ENCODE peak calls at places on chromosome 17, in four cellular contexts. One of them, this sample, is unnamed.
A peak's percentile ranks its signal among the peaks of the same experiment; 100 is the strongest.

GRCh38 chr17:70110443-70110880 is 35.4 kb downstream of the KCNJ16 start:
- DNase-seq in trophoblast cell: no peak
- DNase-seq in H9: no peak
- DNase-seq in mesenchymal stem cell: no peak
- DNase-seq in this sample: no peak

GRCh38 chr17:2064980-2065785 is 10.3 kb downstream of the HIC1 start:
- DNase-seq in trophoblast cell: peak; percentile 43
- DNase-seq in mesenchymal stem cell: peak; percentile 68
- DNase-seq in H9: peak; percentile 94
- DNase-seq in this sample: no peak

GRCh38 chr17:75561927-75562603 is 25.5 kb upstream of the MYO15B start:
- DNase-seq in trophoblast cell: no peak
- DNase-seq in H9: no peak
- DNase-seq in mesenchymal stem cell: no peak
- DNase-seq in this sample: no peak

GRCh38 chr17:74805543-74805991 is 29.4 kb upstream of the NAT9 start:
- DNase-seq in mesenchymal stem cell: no peak
- DNase-seq in H9: no peak
- DNase-seq in trophoblast cell: no peak
- DNase-seq in this sample: no peak

GRCh38 chr17:63035695-63036094 is 69.7 kb downstream of the TANC2 start:
- DNase-seq in mesenchymal stem cell: no peak
- DNase-seq in H9: no peak
- DNase-seq in trophoblast cell: no peak
- DNase-seq in this sample: no peak

GRCh38 chr17:81553018-81553615 is 964 bp upstream of the FAAP100 start:
- DNase-seq in H9: peak; percentile 98
- DNase-seq in mesenchymal stem cell: peak; percentile 90
- DNase-seq in trophoblast cell: peak; percentile 78
- DNase-seq in this sample: peak; percentile 72

GRCh38 chr17:72244494-72244893 is 123.7 kb downstream of the SOX9 start:
- DNase-seq in mesenchymal stem cell: no peak
- DNase-seq in H9: no peak
- DNase-seq in trophoblast cell: no peak
- DNase-seq in this sample: no peak

GRCh38 chr17:57705921-57706695 is 39.0 kb downstream of the CCDC182 start:
- DNase-seq in H9: no peak
- DNase-seq in trophoblast cell: no peak
- DNase-seq in mesenchymal stem cell: no peak
- DNase-seq in this sample: no peak

DNA sequence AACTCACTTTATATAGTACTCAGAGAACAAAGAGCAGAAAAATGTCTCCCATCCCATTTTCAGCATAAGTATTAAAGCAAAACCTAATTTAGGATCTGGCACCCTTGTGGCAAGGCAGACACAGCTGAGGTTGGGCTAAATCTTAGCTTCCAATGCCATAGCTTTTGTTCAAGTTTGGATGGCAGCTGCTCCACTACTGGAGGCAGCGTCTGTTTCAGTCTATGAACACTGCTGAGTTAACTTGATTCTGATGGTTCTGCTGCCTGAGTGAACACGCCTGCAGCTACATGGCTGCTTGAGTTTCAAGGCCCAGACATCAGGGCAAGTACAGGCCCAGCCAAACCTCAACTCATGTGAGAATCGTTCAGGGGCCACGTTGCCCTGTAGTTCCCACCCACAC is 178.2 kb upstream of the RPH3AL start:
- DNase-seq in trophoblast cell: no peak
- DNase-seq in mesenchymal stem cell: no peak
- DNase-seq in H9: no peak
- DNase-seq in this sample: no peak
- H2BK5ac ChIP-seq in trophoblast cell: no peak overlapping the region
- H2BK5ac ChIP-seq in mesenchymal stem cell: no peak overlapping the region
- H2BK5ac ChIP-seq in H9: no peak overlapping the region
- H2BK5ac ChIP-seq in this sample: no peak overlapping the region

DNA sequence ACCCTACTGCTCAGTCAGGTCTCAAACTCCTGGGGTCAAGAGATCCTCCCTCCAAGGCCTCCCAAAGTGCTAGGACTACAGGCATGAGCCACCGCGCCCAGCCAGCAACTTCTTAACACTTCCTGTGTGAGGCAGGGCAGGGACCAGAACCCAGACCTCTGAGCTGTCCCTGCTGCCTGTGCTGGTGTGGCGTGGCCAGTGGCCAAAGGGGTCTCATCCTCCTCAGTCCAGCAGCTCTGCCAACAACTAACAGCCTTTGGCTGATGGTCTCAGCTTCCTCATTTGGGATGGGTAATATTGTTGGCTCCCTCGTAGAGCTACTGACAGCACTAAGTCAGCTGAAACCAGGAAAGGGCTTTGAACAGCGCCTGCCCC is 1.4 kb upstream of the LLGL1 start:
- DNase-seq in H9: peak; percentile 75
- DNase-seq in mesenchymal stem cell: no peak
- DNase-seq in trophoblast cell: no peak
- DNase-seq in this sample: no peak
- H2BK12ac ChIP-seq in H9: peak overlapping the region; percentile 1
- H2BK12ac ChIP-seq in mesenchymal stem cell: no peak overlapping the region
- H2BK12ac ChIP-seq in trophoblast cell: peak overlapping the region; percentile 0
- H2BK12ac ChIP-seq in this sample: peak overlapping the region; percentile 36

GRCh38 chr17:29109477-29110371 is 66.8 kb downstream of the PIPOX start:
- DNase-seq in H9: peak; percentile 71
- DNase-seq in trophoblast cell: no peak
- DNase-seq in mesenchymal stem cell: no peak
- DNase-seq in this sample: no peak
- H2BK5ac ChIP-seq in H9: no peak overlapping the region
- H2BK5ac ChIP-seq in trophoblast cell: no peak overlapping the region
- H2BK5ac ChIP-seq in mesenchymal stem cell: no peak overlapping the region
- H2BK5ac ChIP-seq in this sample: peak overlapping the region; percentile 57

GRCh38 chr17:73609688-73610210 is 34.5 kb downstream of the SDK2 start:
- DNase-seq in H9: no peak
- DNase-seq in trophoblast cell: no peak
- DNase-seq in mesenchymal stem cell: no peak
- DNase-seq in this sample: no peak

GRCh38 chr17:73610331-73610911 is 33.8 kb downstream of the SDK2 start:
- DNase-seq in trophoblast cell: no peak
- DNase-seq in H9: peak; percentile 27
- DNase-seq in mesenchymal stem cell: no peak
- DNase-seq in this sample: no peak

GRCh38 chr17:73613271-73613941 is 30.8 kb downstream of the SDK2 start:
- DNase-seq in H9: peak; percentile 97
- DNase-seq in mesenchymal stem cell: no peak
- DNase-seq in trophoblast cell: no peak
- DNase-seq in this sample: peak; percentile 93

GRCh38 chr17:73612074-73612473 is 32.2 kb downstream of the SDK2 start:
- DNase-seq in H9: no peak
- DNase-seq in mesenchymal stem cell: no peak
- DNase-seq in trophoblast cell: no peak
- DNase-seq in this sample: no peak

GRCh38 chr17:73611630-73612029 is 32.6 kb downstream of the SDK2 start:
- DNase-seq in trophoblast cell: no peak
- DNase-seq in mesenchymal stem cell: no peak
- DNase-seq in H9: no peak
- DNase-seq in this sample: no peak
- H2BK12ac ChIP-seq in trophoblast cell: no peak overlapping the region
- H2BK12ac ChIP-seq in mesenchymal stem cell: no peak overlapping the region
- H2BK12ac ChIP-seq in H9: no peak overlapping the region
- H2BK12ac ChIP-seq in this sample: peak overlapping the region; percentile 91

GRCh38 chr17:78359936-78360370 is at the start of gene SOCS3:
- DNase-seq in H9: peak; percentile 96
- DNase-seq in mesenchymal stem cell: peak; percentile 98
- DNase-seq in trophoblast cell: peak; percentile 98
- DNase-seq in this sample: peak; percentile 96
- H2BK5ac ChIP-seq in H9: no peak within 1 kb of the TSS
- H2BK5ac ChIP-seq in mesenchymal stem cell: peak within 1 kb of the TSS; percentile 91
- H2BK5ac ChIP-seq in trophoblast cell: peak within 1 kb of the TSS; percentile 99
- H2BK5ac ChIP-seq in this sample: peak within 1 kb of the TSS; percentile 100

GRCh38 chr17:38906429-38907172 is 18.8 kb upstream of the LASP1NB start:
- DNase-seq in H9: no peak
- DNase-seq in trophoblast cell: no peak
- DNase-seq in mesenchymal stem cell: no peak
- DNase-seq in this sample: no peak
- H2BK12ac ChIP-seq in H9: no peak overlapping the region
- H2BK12ac ChIP-seq in trophoblast cell: no peak overlapping the region
- H2BK12ac ChIP-seq in mesenchymal stem cell: no peak overlapping the region
- H2BK12ac ChIP-seq in this sample: no peak overlapping the region

GRCh38 chr17:10549108-10549842 is at the start of gene MYH2:
- DNase-seq in mesenchymal stem cell: no peak
- DNase-seq in trophoblast cell: peak; percentile 29
- DNase-seq in H9: peak; percentile 73
- DNase-seq in this sample: peak; percentile 66

GRCh38 chr17:10547351-10547750 is 2.1 kb downstream of the MYH2 start:
- DNase-seq in mesenchymal stem cell: peak; percentile 56
- DNase-seq in trophoblast cell: peak; percentile 4
- DNase-seq in H9: no peak
- DNase-seq in this sample: no peak

DNA sequence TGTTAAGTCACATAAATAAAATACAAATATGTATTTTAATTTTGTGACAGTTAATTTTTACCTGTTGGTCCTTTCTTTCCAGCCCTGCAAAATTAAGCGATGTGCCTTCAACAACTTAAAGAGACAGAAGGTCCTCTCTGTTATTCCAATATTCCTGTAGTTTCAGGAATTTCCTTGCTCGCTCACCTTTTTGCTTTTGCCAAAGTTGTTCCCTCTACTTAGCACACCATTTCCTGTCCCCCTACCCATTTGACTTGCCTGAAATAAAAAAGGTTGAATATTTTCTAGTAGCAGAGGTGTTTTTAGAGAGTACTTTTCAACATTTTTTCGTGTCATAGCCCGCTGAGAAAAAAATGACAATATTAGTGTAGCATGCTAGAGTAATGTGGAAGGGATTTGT is 556 bp upstream of the MYH2 start:
- DNase-seq in H9: no peak
- DNase-seq in mesenchymal stem cell: no peak
- DNase-seq in trophoblast cell: no peak
- DNase-seq in this sample: no peak
- H2BK5ac ChIP-seq in H9: no peak overlapping the region
- H2BK5ac ChIP-seq in mesenchymal stem cell: no peak overlapping the region
- H2BK5ac ChIP-seq in trophoblast cell: no peak overlapping the region
- H2BK5ac ChIP-seq in this sample: no peak overlapping the region

GRCh38 chr17:79843475-79843916 is 4.3 kb upstream of the CBX4 start:
- DNase-seq in trophoblast cell: no peak
- DNase-seq in H9: no peak
- DNase-seq in mesenchymal stem cell: no peak
- DNase-seq in this sample: no peak
- H2BK12ac ChIP-seq in trophoblast cell: peak overlapping the region; percentile 38
- H2BK12ac ChIP-seq in H9: no peak overlapping the region
- H2BK12ac ChIP-seq in mesenchymal stem cell: peak overlapping the region; percentile 39
- H2BK12ac ChIP-seq in this sample: peak overlapping the region; percentile 97

GRCh38 chr17:77126519-77126918 is 14.2 kb upstream of the SEC14L1 start:
- DNase-seq in trophoblast cell: no peak
- DNase-seq in H9: no peak
- DNase-seq in mesenchymal stem cell: no peak
- DNase-seq in this sample: no peak

GRCh38 chr17:77127735-77128361 is 12.9 kb upstream of the SEC14L1 start:
- DNase-seq in trophoblast cell: no peak
- DNase-seq in H9: no peak
- DNase-seq in mesenchymal stem cell: no peak
- DNase-seq in this sample: no peak

GRCh38 chr17:77128895-77129567 is 11.7 kb upstream of the SEC14L1 start:
- DNase-seq in mesenchymal stem cell: no peak
- DNase-seq in H9: no peak
- DNase-seq in trophoblast cell: no peak
- DNase-seq in this sample: no peak

GRCh38 chr17:77124192-77124908 is 16.4 kb upstream of the SEC14L1 start:
- DNase-seq in mesenchymal stem cell: peak; percentile 86
- DNase-seq in trophoblast cell: peak; percentile 84
- DNase-seq in H9: no peak
- DNase-seq in this sample: no peak

DNA sequence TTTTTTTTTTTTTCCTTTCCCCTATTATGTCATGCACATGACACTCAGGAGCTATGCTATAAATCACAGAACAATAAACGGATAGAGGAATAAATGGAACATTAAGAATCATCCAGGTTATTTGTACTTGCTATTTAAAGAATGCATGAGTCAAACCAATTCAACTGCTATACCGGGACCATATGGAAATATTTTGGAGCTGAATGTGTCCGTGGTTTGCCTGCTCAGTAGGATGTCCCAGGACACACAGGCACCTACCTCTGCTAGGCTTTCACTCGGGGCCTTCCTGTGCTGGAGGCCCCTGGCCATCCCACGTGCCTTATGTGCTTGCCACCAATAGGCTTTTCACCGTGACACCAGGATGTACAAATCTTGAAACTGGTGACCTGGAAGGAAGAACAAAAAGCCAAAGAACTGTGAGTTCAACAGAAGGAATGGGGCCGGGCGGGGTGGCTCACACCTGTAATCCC is 15.3 kb upstream of the SEC14L1 start:
- DNase-seq in H9: no peak
- DNase-seq in trophoblast cell: peak; percentile 90
- DNase-seq in mesenchymal stem cell: peak; percentile 83
- DNase-seq in this sample: no peak
- H2BK5ac ChIP-seq in H9: no peak overlapping the region
- H2BK5ac ChIP-seq in trophoblast cell: no peak overlapping the region
- H2BK5ac ChIP-seq in mesenchymal stem cell: peak overlapping the region; percentile 53
- H2BK5ac ChIP-seq in this sample: no peak overlapping the region

GRCh38 chr17:3896108-3897099 is 3.6 kb upstream of the CAMKK1 start:
- DNase-seq in H9: no peak
- DNase-seq in mesenchymal stem cell: no peak
- DNase-seq in trophoblast cell: no peak
- DNase-seq in this sample: no peak

GRCh38 chr17:3894188-3894587 is 1.3 kb upstream of the CAMKK1 start:
- DNase-seq in mesenchymal stem cell: no peak
- DNase-seq in H9: no peak
- DNase-seq in trophoblast cell: no peak
- DNase-seq in this sample: no peak

GRCh38 chr17:3894927-3895343 is 2.1 kb upstream of the CAMKK1 start:
- DNase-seq in trophoblast cell: no peak
- DNase-seq in H9: no peak
- DNase-seq in mesenchymal stem cell: peak; percentile 69
- DNase-seq in this sample: no peak

GRCh38 chr17:3893720-3894116 is 865 bp upstream of the CAMKK1 start:
- DNase-seq in mesenchymal stem cell: no peak
- DNase-seq in trophoblast cell: no peak
- DNase-seq in H9: no peak
- DNase-seq in this sample: no peak

GRCh38 chr17:3895354-3895753 is 2.5 kb upstream of the CAMKK1 start:
- DNase-seq in trophoblast cell: no peak
- DNase-seq in mesenchymal stem cell: no peak
- DNase-seq in H9: no peak
- DNase-seq in this sample: no peak
- H2BK12ac ChIP-seq in trophoblast cell: no peak overlapping the region
- H2BK12ac ChIP-seq in mesenchymal stem cell: no peak overlapping the region
- H2BK12ac ChIP-seq in H9: no peak overlapping the region
- H2BK12ac ChIP-seq in this sample: no peak overlapping the region

This sample was measured in neuronal stem cell.